ENCODE peak calls at places on chromosomes 11 and 22, in ten cellular contexts. C is psoas muscle; M is naive thymus-derived CD4-positive, alpha-beta T cell; S is adipocyte; I is EH; R is BJ; T is fibroblast of the aortic adventitia; L is stimulated activated CD4-positive, alpha-beta T cell treated with anti-CD3 and anti-CD28 coated beads, Interleukin-4, amount 100 ng/mL, for 1 hour; N is activated CD4-positive, alpha-beta T cell treated with anti-CD3 and anti-CD28 coated beads, Interleukin-2, amount 10 ng/mL, durations not matched to agents 7 days and 5 days; J is left kidney. D is an unnamed sample.

GRCh38 chr11:125373426-125374391 is 122.4 kb downstream of the FEZ1 start:
- DNase-seq in S (no peak), M (no peak), L (no peak), C (no peak), R (no peak), I (peak), T (no peak), N (no peak), J (no peak), D (no peak)

GRCh38 chr22:46052801-46053562 is 76.0 kb upstream of the WNT7B start:
- DNase-seq in S (peak), M (no peak), R (no peak), I (peak), T (peak), J (peak), N (peak), C (peak), L (peak), D (no peak)

GRCh38 chr11:116502641-116503061 is 270.1 kb downstream of the BUD13 start:
- DNase-seq in L (no peak), N (no peak), S (no peak), M (no peak), C (peak), R (no peak), J (no peak), T (no peak), I (no peak), D (peak)

GRCh38 chr11:115780625-115781024 is 276.4 kb upstream of the CADM1 start:
- DNase-seq in I (no peak), L (no peak), T (no peak), N (no peak), M (no peak), C (no peak), S (no peak), J (peak), R (no peak), D (no peak)

GRCh38 chr11:92886243-92886905 is 83.1 kb upstream of the MTNR1B start:
- DNase-seq in T (peak), C (no peak), J (peak), M (no peak), L (no peak), S (peak), N (peak), R (no peak), I (peak), D (peak)

GRCh38 chr11:17951685-17952388 is 61.0 kb downstream of the SERGEF start:
- DNase-seq in N (no peak), L (no peak), C (no peak), M (no peak), J (no peak), R (no peak), T (no peak), S (no peak), I (no peak), D (no peak)

GRCh38 chr22:46761539-46762237 is 762 bp upstream of the TBC1D22A start:
- DNase-seq in M (no peak), L (no peak), S (peak), R (no peak), N (no peak), I (no peak), J (no peak), C (no peak), T (no peak), D (no peak)

GRCh38 chr11:61174275-61174674 is 13.0 kb upstream of the VPS37C start:
- DNase-seq in T (no peak), J (no peak), I (no peak), L (no peak), N (no peak), M (no peak), R (no peak), C (no peak), S (no peak), D (no peak)

GRCh38 chr22:32823024-32823730 is 21.7 kb downstream of the TIMP3 start:
- DNase-seq in C (no peak), T (peak), L (no peak), J (peak), R (no peak), I (peak), M (no peak), N (peak), S (peak), D (no peak)

D was measured in midbrain.